ENCODE peak calls at places on chromosomes 11 and 22, in four cellular contexts. X, W, R and B are unnamed samples.

GRCh38 chr11:123682976-123683375 is 28.6 kb upstream of the SCN3B start:
- DNase-seq in X (no peak), W (no peak), R (no peak), B (no peak)

GRCh38 chr11:121615506-121615905 is 162.7 kb upstream of the SORL1-AS1 start:
- DNase-seq in X (no peak), W (peak), R (peak), B (peak)

GRCh38 chr11:96055706-96056387 is 131.9 kb upstream of the MTMR2 start:
- DNase-seq in X (no peak), W (peak), R (peak), B (peak)

GRCh38 chr22:23105919-23106853 is 35.6 kb downstream of the RSPH14 start:
- DNase-seq in X (no peak), W (no peak), R (no peak), B (no peak)

GRCh38 chr11:2777396-2777795 is 77.6 kb upstream of the KCNQ1OT1 start:
- DNase-seq in X (peak), W (peak), R (peak), B (peak)

GRCh38 chr11:1121343-1122331 is 36.1 kb upstream of the MUC5AC start:
- DNase-seq in X (peak), W (no peak), R (no peak), B (peak)

GRCh38 chr11:62547691-62548281 is 1.2 kb upstream of the AHNAK start:
- DNase-seq in X (no peak), W (peak), R (peak), B (peak)

GRCh38 chr11:125626381-125626950 is 1.5 kb downstream of the CHEK1 start:
- DNase-seq in X (no peak), W (no peak), R (no peak), B (no peak)

GRCh38 chr22:42116848-42117424 is 13.7 kb downstream of the CYP2D6 start:
- DNase-seq in X (no peak), W (no peak), R (no peak), B (peak)

GRCh38 chr22:39434243-39434653 is 22.6 kb upstream of the MGAT3 start:
- DNase-seq in X (no peak), W (no peak), R (no peak), B (no peak)

GRCh38 chr11:208177-208916 is 839 bp downstream of the RIC8A start:
- DNase-seq in X (peak), W (peak), R (peak), B (peak)

GRCh38 chr11:131866535-131867400 is 496.4 kb downstream of the NTM start:
- DNase-seq in X (no peak), W (no peak), R (no peak), B (no peak)

GRCh38 chr11:131870305-131870704 is 499.9 kb downstream of the NTM start:
- DNase-seq in X (no peak), W (no peak), R (no peak), B (no peak)

GRCh38 chr11:131865860-131866259 is 495.4 kb downstream of the NTM start:
- DNase-seq in X (no peak), W (no peak), R (no peak), B (no peak)

GRCh38 chr11:131868769-131869482 is 498.5 kb downstream of the NTM start:
- DNase-seq in X (no peak), W (no peak), R (peak), B (no peak)

GRCh38 chr11:131867457-131868257 is 497.2 kb downstream of the NTM start:
- DNase-seq in X (peak), W (peak), R (peak), B (peak)
- TF ChIP-seq CTCF in X (peak), W (peak), R (peak), B (no peak)

DNA sequence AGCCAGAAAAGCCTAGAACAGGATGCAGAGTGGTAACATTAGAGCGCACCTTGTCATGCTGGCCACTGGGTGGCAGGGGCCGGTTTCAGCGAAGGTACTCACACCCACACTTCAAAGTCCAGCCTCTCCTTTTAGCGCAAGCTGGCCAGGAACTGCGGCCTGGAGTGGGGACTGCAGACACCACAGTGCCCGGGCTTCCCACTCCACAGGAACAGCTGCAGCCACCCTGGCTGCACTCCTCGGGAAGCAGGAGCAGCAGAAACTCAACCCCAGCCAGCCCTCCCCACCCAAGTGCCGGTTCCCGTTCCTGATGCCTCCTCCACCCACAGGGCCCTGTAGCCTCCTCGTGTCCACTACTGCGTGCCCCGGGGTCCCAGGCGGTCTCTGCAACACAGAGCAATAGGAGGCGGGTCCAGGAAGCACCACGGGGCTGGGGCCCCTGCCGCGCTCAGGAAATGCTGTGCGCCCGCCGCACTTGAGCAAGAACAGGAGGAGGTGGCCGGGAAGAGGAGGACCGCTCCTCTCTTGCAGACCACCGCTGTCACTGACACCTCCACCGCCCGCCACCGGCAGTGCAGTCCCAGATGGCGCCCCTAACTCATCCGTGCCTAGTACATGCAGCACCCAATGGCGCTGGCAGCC is 2.2 kb downstream of the RFPL2 start:
- DNase-seq in X (peak), W (peak), R (peak), B (peak)
- TF ChIP-seq CTCF in X (peak), W (peak), R (peak), B (peak)

GRCh38 chr22:44620841-44621382 is 81.1 kb upstream of the PRR5 start:
- DNase-seq in X (no peak), W (no peak), R (no peak), B (peak)
- TF ChIP-seq CTCF in X (no peak), W (no peak), R (no peak), B (no peak)

DNA sequence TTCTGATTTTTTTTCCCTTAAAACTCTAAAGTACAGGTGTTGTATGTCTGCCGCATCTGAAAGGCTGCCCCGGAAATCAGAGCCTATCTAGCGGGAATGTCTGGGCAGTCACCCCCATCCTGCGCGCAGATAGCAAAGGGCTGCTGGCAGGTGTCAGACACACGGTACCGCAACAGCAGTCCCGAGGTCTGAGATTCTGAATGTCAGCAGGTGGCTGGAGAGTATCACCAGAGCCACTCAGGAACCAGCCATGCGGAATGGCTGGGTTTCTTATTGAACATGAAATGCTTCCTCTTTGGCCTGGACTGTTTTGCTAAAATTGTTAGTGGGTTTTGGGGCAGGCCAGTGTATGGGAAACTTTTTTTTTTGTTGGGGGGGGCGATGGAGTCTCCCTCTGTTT is 53.3 kb downstream of the CERK start:
- DNase-seq in X (no peak), W (no peak), R (no peak), B (no peak)
- TF ChIP-seq CTCF in X (no peak), W (no peak), R (no peak), B (no peak)

DNA sequence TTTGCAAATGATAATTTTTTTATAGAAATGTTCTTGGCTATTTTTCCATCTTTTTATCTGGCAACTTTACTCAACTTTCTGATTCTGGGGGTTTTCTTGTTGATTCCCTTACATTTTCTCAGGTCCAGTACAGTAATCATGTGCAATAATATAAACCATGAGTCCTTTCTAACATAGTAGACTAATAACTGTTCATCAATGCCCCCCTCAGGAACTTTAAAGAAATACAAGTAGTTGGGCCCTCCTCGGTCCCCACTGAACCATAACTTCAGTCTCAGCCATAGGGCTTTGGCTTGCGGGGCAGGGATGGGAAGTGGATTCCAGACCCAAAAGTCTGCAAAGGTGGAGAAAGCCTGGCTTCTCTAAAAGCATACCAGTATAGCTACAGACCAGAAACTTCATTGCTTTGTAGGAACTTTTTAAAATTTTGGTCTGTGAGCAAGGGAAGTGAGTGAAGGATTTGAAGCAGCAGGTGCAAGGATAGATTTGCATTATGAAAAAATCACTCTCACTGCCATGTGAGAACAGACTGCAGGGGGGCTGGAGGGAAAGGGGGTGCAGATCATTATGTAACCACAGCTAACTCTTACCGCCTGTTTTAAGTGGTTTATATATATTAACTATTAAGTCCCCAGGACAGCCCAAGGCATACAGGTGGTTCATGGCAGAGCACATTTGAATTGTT is 10.5 kb upstream of the TUB start:
- DNase-seq in X (no peak), W (peak), R (peak), B (peak)
- TF ChIP-seq CTCF in X (peak), W (peak), R (peak), B (peak)